ENCODE peak calls at places on chromosomes 4 and X, in four cellular contexts. U is osteocyte, B is endothelial cell, T is glutamatergic neuron. N is an unnamed sample.

GRCh38 chr4:54661686-54662085 is 3.9 kb downstream of the KIT start:
- DNase-seq in U (no peak), B (no peak), T (no peak), N (peak)

GRCh38 chr4:8610858-8611610 is 18.5 kb downstream of the CPZ start:
- DNase-seq in U (no peak), B (no peak), T (no peak), N (no peak)

GRCh38 chr4:48237996-48238645 is 31.5 kb downstream of the TEC start:
- DNase-seq in U (no peak), B (no peak), T (no peak), N (no peak)

GRCh38 chr4:2741626-2742025 is 14.5 kb downstream of the TNIP2 start:
- DNase-seq in U (no peak), B (no peak), T (no peak), N (peak)

GRCh38 chrX:78997870-78998558 is 52.8 kb downstream of the P2RY10 start:
- DNase-seq in U (no peak), B (no peak), T (no peak), N (no peak)

GRCh38 chrX:150310881-150311280 is 52.2 kb upstream of the MAMLD1 start:
- DNase-seq in U (peak), B (no peak), T (no peak), N (no peak)

GRCh38 chrX:154313147-154313546 is 17.6 kb downstream of the TKTL1 start:
- DNase-seq in U (no peak), B (no peak), T (no peak), N (no peak)

GRCh38 chrX:110836982-110837381 is 41.4 kb upstream of the CHRDL1 start:
- DNase-seq in U (no peak), B (no peak), T (peak), N (no peak)

GRCh38 chr4:25129926-25130325 is 30.3 kb downstream of the SEPSECS start:
- DNase-seq in U (no peak), B (no peak), T (no peak), N (no peak)

GRCh38 chrX:132961511-132961910 is 3.1 kb upstream of the HS6ST2 start:
- DNase-seq in U (no peak), B (no peak), T (no peak), N (no peak)

GRCh38 chr4:125735107-125735506 is 420.4 kb downstream of the FAT4 start:
- DNase-seq in U (no peak), B (peak), T (no peak), N (peak)

GRCh38 chrX:37785569-37785968 is 5.7 kb downstream of the CYBB start:
- DNase-seq in U (no peak), B (no peak), T (no peak), N (no peak)

GRCh38 chr4:138522366-138522765 is 280.2 kb upstream of the SLC7A11 start:
- DNase-seq in U (no peak), B (peak), T (no peak), N (peak)

GRCh38 chrX:40423299-40423698 is 157.5 kb upstream of the ATP6AP2 start:
- DNase-seq in U (no peak), B (no peak), T (no peak), N (no peak)

GRCh38 chr4:130479020-130479419 is 1383.1 kb downstream of the C4orf33 start:
- DNase-seq in U (no peak), B (no peak), T (no peak), N (peak)

GRCh38 chr4:54152846-54153600 is 53.1 kb downstream of the GSX2 start:
- DNase-seq in U (no peak), B (no peak), T (no peak), N (peak)

GRCh38 chr4:174516794-174517193 is 5.5 kb downstream of the HPGD start:
- DNase-seq in U (no peak), B (no peak), T (no peak), N (no peak)

GRCh38 chrX:135572436-135572835 is 52.0 kb downstream of the INTS6L start:
- DNase-seq in U (no peak), B (no peak), T (no peak), N (no peak)

GRCh38 chr4:94523617-94524016 is 71.9 kb downstream of the PDLIM5 start:
- DNase-seq in U (no peak), B (no peak), T (no peak), N (peak)

GRCh38 chrX:136650811-136651210 is 2.9 kb downstream of the CD40LG start:
- DNase-seq in U (no peak), B (no peak), T (no peak), N (no peak)

GRCh38 chrX:51404445-51404844 is 71.8 kb downstream of the NUDT10 start:
- DNase-seq in U (no peak), B (no peak), T (no peak), N (no peak)

GRCh38 chrX:121853762-121854613 is 806.6 kb downstream of the GLUD2 start:
- DNase-seq in U (no peak), B (no peak), T (no peak), N (no peak)

GRCh38 chrX:155577682-155578081 is 35.1 kb downstream of the TMLHE start:
- DNase-seq in U (no peak), B (no peak), T (no peak), N (no peak)

GRCh38 chr4:5524900-5525299 is 183.5 kb downstream of the EVC2 start:
- DNase-seq in U (no peak), B (no peak), T (peak), N (no peak)

GRCh38 chr4:165016971-165017370 is 14.8 kb upstream of the TRIM60 start:
- DNase-seq in U (no peak), B (peak), T (no peak), N (no peak)

GRCh38 chr4:152072886-152073285 is 312.1 kb upstream of the GATB start:
- DNase-seq in U (no peak), B (no peak), T (no peak), N (no peak)

GRCh38 chr4:158793021-158793420 is 24.2 kb downstream of the FNIP2 start:
- DNase-seq in U (no peak), B (no peak), T (no peak), N (no peak)

GRCh38 chr4:180103794-180104193 is 2139.4 kb upstream of the TENM3 start:
- DNase-seq in U (no peak), B (no peak), T (no peak), N (no peak)

GRCh38 chr4:99614491-99614890 is 39.9 kb downstream of the MTTP start:
- DNase-seq in U (no peak), B (no peak), T (no peak), N (no peak)

GRCh38 chr4:147360301-147360700 is 120.6 kb upstream of the EDNRA start:
- DNase-seq in U (no peak), B (no peak), T (no peak), N (peak)

GRCh38 chr4:173281001-173281400 is 53.2 kb downstream of the HMGB2 start:
- DNase-seq in U (no peak), B (no peak), T (no peak), N (no peak)

GRCh38 chr4:14237911-14238310 is 610.4 kb upstream of the BOD1L1 start:
- DNase-seq in U (no peak), B (no peak), T (no peak), N (no peak)

GRCh38 chr4:7187297-7187592 is 5.1 kb upstream of the SORCS2 start:
- DNase-seq in U (no peak), B (no peak), T (no peak), N (no peak)

GRCh38 chr4:7186516-7187296 is 5.6 kb upstream of the SORCS2 start:
- DNase-seq in U (no peak), B (no peak), T (no peak), N (no peak)

GRCh38 chr4:7185487-7186030 is 6.8 kb upstream of the SORCS2 start:
- DNase-seq in U (no peak), B (no peak), T (no peak), N (no peak)

GRCh38 chr4:7187691-7188090 is 4.6 kb upstream of the SORCS2 start:
- DNase-seq in U (no peak), B (no peak), T (no peak), N (no peak)

GRCh38 chr4:7186081-7186480 is 6.3 kb upstream of the SORCS2 start:
- DNase-seq in U (no peak), B (peak), T (peak), N (no peak)
- TF ChIP-seq CTCF in U (peak), B (peak), T (peak), N (peak)

GRCh38 chr4:67714955-67715354 is 14.0 kb upstream of the UBA6 start:
- DNase-seq in U (no peak), B (no peak), T (no peak), N (no peak)
- TF ChIP-seq CTCF in U (no peak), B (no peak), T (no peak), N (peak)

DNA sequence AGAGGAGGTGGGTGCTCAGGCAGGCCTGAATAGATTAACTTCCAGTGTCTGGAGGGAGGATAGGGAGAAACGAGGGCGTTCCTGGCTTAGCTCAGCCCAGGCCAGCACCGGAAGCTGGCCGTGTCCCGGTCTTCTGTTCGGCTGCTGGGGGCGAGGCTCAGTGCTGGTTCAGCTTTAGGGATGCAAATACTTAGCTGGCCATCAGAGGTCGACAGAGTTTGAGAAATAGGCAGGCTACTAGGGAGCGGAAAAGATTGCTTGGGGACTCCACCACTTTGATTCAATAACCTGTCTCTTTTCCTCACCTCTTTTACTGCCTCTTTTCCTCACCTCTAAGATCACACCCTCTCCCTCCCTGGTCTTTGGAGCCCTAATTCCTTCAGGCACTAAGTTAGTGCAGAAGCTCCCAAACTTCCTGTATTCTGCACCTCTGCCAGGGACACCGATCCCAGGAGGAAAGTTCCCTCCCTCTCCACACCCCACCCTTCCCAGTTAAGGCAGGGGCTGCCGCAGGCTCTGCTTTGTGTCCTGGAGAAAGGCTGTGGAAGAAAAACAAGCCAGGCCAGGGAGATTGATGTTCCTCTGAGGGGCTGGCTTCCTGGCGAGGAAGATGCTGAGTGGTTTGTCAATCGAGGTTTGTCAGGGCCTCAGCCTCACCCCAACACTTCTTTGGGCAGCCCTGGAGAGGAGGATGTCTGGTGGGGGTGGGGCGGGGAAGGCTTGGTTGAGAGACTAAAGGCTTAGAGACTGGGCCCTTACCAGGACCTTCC is 6.0 kb upstream of the EFNB1 start:
- DNase-seq in U (peak), B (peak), T (peak), N (peak)
- TF ChIP-seq CTCF in U (peak), B (no peak), T (no peak), N (peak)

DNA sequence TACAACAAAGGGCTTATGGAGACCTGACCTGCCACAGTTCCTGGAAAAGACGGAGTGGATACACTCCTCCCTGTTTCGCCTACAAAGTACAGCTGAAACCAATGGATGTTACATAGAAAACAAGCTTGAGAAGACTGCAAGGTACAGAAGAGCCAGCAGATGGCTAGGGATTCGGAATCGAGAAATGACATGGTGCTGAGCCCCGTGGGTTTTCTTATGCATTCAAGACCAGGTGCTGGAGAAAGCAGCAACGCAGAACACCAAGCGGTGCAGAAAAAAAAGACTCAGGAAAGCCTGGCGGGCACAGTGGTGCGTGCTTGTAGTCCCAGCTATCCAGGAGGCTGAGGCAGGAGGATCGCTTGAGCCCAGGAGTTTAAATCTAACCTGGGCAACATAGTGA is 13.8 kb downstream of the TIMM17B start:
- DNase-seq in U (no peak), B (no peak), T (no peak), N (no peak)
- TF ChIP-seq CTCF in U (no peak), B (no peak), T (no peak), N (no peak)

GRCh38 chrX:63050225-63050624 is 300.9 kb downstream of the SPIN4 start:
- DNase-seq in U (no peak), B (no peak), T (no peak), N (no peak)
- TF ChIP-seq CTCF in U (no peak), B (no peak), T (no peak), N (no peak)

DNA sequence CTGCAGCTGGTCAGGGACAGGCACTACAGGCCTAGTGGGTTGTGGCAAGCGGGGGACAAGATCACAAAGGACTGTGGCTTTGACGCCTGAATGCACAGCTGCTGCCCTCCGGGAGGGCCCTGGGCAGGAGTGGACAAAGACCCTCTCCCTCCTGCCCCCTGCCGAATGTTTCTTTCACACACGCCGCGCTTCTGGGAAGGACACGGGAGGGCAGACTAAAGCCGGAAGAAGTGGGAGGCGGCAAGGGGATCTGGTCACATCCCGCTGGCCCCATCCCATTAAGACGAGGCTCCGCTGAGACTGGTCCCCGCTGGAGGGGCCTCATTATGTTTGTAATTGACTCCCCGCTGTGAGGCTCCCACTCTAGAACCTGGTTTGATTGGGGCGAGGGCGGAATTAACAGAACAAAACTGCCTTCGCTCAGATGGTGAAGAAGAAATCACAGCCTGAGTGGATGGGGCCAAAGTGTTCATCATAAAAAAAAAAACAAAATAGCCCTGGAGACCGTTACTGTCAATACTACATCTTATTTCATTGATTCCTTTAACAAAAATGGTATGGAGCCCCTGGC is 37.8 kb upstream of the PSAPL1 start:
- DNase-seq in U (no peak), B (no peak), T (no peak), N (no peak)
- TF ChIP-seq CTCF in U (no peak), B (no peak), T (no peak), N (no peak)

DNA sequence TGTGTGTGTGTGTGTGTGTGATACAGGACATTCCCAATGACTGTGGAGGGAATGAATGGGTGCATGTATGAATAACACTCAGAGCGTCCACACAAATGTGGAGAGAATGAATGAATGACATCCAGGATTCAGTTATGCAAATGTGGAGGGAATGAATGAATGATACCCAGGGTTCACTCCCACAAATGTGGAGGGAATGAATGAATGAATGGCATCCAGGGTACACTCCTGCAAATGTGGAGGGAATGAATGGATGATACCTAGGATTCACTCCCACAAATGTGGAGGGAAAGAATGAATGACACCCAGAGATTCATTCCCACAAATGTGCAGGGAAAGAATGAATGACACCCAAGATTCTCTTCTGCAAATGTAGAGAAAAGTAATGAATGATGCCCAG is 36.0 kb upstream of the ASMTL start:
- DNase-seq in U (no peak), B (no peak), T (no peak), N (no peak)
- TF ChIP-seq CTCF in U (no peak), B (no peak), T (no peak), N (no peak)

N was measured in HFFc6.